ENCODE peak calls at places on chromosomes 12 and 14, in five cellular contexts. O is psoas muscle, W is kidney, U is testis, T is DND-41. B is an unnamed sample.

GRCh38 chr12:104347374-104348075 is 44.0 kb downstream of the EID3 start:
- DNase-seq in O (no peak), W (no peak), U (no peak), T (no peak), B (no peak)

GRCh38 chr14:80567905-80568512 is 356.7 kb upstream of the DIO2 start:
- DNase-seq in O (no peak), W (no peak), U (no peak), T (no peak), B (no peak)

GRCh38 chr14:75301666-75302325 is 23.2 kb downstream of the FOS start:
- DNase-seq in O (peak), W (no peak), U (no peak), T (no peak), B (no peak)

GRCh38 chr14:61355892-61356325 is 34.5 kb downstream of the PRKCH start:
- DNase-seq in O (peak), W (peak), U (no peak), T (no peak), B (peak)

GRCh38 chr14:93396456-93396855 is 34.3 kb upstream of the UNC79 start:
- DNase-seq in O (no peak), W (no peak), U (no peak), T (no peak), B (no peak)

GRCh38 chr12:88179436-88180014 is 37.4 kb downstream of the TMTC3 start:
- DNase-seq in O (no peak), W (no peak), U (no peak), T (no peak), B (no peak)

GRCh38 chr12:93139028-93139665 is 210.1 kb upstream of the EEA1 start:
- DNase-seq in O (no peak), W (no peak), U (no peak), T (no peak), B (no peak)

GRCh38 chr14:100788517-100789365 is 37.2 kb upstream of the MEG3 start:
- DNase-seq in O (peak), W (no peak), U (no peak), T (no peak), B (no peak)

GRCh38 chr14:56754966-56755365 is 55.3 kb downstream of the OTX2 start:
- DNase-seq in O (no peak), W (no peak), U (no peak), T (no peak), B (no peak)

GRCh38 chr12:96218989-96219678 is 25.0 kb downstream of the ELK3 start:
- DNase-seq in O (no peak), W (no peak), U (no peak), T (no peak), B (no peak)

GRCh38 chr12:201361-201760 is 12.6 kb downstream of the SLC6A12 start:
- DNase-seq in O (no peak), W (no peak), U (no peak), T (no peak), B (no peak)

GRCh38 chr12:203462-204260 is 10.3 kb downstream of the SLC6A12 start:
- DNase-seq in O (peak), W (no peak), U (peak), T (no peak), B (no peak)

GRCh38 chr12:204261-204678 is 9.7 kb downstream of the SLC6A12 start:
- DNase-seq in O (no peak), W (no peak), U (no peak), T (no peak), B (no peak)

GRCh38 chr12:202081-202731 is 11.8 kb downstream of the SLC6A12 start:
- DNase-seq in O (peak), W (peak), U (no peak), T (no peak), B (no peak)

GRCh38 chr12:203074-203461 is 10.9 kb downstream of the SLC6A12 start:
- DNase-seq in O (no peak), W (no peak), U (no peak), T (no peak), B (no peak)
- H3K4me3 ChIP-seq in O (peak), W (no peak), U (peak), T (no peak), B (peak)

DNA sequence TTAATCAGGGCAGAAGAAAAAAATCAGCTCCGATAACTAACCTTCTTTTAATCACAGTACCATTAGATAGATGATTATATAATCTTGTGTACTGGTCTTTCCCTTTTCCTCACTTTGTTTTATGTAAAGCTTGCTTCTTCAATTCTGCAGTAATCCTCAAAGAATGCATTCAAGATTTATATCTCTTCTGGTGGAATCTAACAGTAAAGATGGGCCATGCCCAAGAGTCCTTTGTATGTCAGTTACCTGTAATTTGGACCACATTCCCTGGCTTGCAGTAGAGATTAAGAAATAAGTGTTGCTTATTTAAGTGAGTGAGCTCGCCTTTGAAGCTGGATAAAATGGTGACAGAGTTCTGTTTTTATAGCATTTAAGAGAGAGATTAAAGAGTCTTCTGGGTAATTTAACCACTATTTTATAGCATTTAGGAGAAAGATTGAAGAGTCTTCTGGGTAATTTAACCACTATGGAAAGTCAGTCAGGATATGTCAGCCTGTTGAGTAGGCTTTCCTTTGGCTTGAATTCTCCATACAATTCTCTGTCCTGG is 262.1 kb upstream of the ATP2B1 start:
- DNase-seq in O (no peak), W (no peak), U (no peak), T (no peak), B (no peak)
- H3K4me3 ChIP-seq in O (no peak), W (no peak), U (no peak), T (no peak), B (no peak)

GRCh38 chr12:117045175-117045997 is 53.8 kb downstream of the TESC start:
- DNase-seq in O (peak), W (no peak), U (no peak), T (no peak), B (no peak)
- H3K4me3 ChIP-seq in O (no peak), W (no peak), U (no peak), T (no peak), B (no peak)

DNA sequence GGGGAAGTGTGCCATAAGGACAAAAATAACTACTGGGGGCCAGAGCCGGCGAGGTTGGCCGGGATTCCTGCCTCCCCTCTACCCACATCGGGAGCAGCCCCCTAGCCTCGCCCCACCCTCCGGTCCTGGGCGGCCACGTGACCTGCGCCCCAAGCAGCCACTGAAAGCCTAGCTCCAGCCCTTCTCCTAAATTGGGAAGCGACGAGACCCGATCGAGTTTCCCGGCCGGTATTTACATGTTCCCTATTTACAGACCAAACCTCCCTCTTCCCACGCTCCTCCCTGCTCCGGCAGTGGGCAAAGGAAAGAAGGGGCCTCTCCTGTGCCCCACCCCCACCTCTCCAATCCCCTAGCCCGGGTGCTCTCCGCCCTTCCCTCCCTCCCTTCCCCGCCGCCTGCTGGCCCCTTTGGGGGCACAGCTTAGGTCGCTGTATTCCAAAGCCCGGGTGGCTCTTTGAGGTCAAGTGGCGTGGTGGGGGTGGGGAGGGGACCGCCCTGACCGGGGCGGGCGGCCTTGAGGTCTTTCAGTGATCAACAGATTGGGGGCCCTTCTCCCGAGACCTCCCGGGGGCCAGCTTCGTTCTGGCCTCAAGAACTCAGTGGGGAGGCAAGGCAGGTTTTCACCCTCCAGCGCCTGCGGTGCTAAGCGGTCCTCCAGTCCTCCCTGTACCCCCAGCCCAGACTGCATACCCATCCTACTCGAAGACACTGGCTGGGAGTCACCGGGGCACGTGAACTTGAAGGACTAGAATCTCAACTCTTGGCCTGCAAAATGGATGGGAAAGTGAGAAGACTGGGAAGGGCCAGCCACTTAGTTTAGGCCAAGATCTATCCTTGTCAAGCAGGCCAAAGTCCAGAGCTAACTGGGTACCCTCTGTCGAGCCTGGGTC is 6.3 kb upstream of the CTDSP2 start:
- DNase-seq in O (peak), W (peak), U (peak), T (no peak), B (peak)
- H3K4me3 ChIP-seq in O (peak), W (no peak), U (peak), T (no peak), B (no peak)

GRCh38 chr12:56721721-56722120 is 3.4 kb downstream of the NACA start:
- DNase-seq in O (no peak), W (no peak), U (no peak), T (no peak), B (no peak)

GRCh38 chr12:56724660-56724988 is 475 bp downstream of the NACA start:
- DNase-seq in O (no peak), W (no peak), U (peak), T (no peak), B (no peak)

GRCh38 chr12:56723889-56724659 is 1.0 kb downstream of the NACA start:
- DNase-seq in O (peak), W (no peak), U (peak), T (peak), B (peak)

GRCh38 chr12:56722832-56723231 is 2.3 kb downstream of the NACA start:
- DNase-seq in O (no peak), W (no peak), U (no peak), T (no peak), B (no peak)

GRCh38 chr12:56723352-56723751 is 1.7 kb downstream of the NACA start:
- DNase-seq in O (no peak), W (no peak), U (no peak), T (no peak), B (no peak)
- H3K4me3 ChIP-seq in O (peak), W (peak), U (no peak), T (peak), B (peak)

DNA sequence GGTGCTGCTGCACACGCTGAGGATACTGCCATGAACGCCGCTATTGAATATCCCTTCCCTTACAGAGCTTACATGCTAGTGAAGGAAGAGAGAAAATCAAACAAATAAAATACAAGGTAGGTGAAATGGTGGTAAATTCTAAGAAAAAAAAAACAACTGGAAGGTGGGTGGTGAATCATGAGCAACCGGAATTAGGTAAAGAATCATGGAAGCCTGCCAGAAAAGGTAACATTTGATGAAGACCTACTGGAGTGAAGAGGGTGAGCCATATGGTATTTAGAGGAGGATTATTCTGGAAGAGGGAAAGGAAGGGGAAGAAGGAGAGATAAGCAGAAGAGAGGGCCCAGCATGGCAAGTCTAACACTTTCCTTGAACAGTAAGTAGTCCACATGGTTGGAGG is 76.1 kb downstream of the LRIG3 start:
- DNase-seq in O (no peak), W (no peak), U (no peak), T (no peak), B (no peak)
- H3K4me3 ChIP-seq in O (no peak), W (no peak), U (no peak), T (no peak), B (no peak)

GRCh38 chr12:4276524-4277204 is 3.1 kb downstream of the CCND2 start:
- DNase-seq in O (peak), W (peak), U (peak), T (peak), B (peak)
- H3K4me3 ChIP-seq in O (peak), W (no peak), U (no peak), T (no peak), B (peak)

GRCh38 chr12:49031573-49032161 is 13.1 kb upstream of the PRKAG1 start:
- DNase-seq in O (peak), W (peak), U (no peak), T (no peak), B (peak)

GRCh38 chr12:49032276-49032675 is 13.7 kb upstream of the PRKAG1 start:
- DNase-seq in O (no peak), W (peak), U (no peak), T (no peak), B (no peak)

GRCh38 chr12:49030119-49030518 is 11.5 kb upstream of the PRKAG1 start:
- DNase-seq in O (no peak), W (peak), U (no peak), T (no peak), B (no peak)

GRCh38 chr12:49032679-49033447 is 14.3 kb upstream of the PRKAG1 start:
- DNase-seq in O (no peak), W (peak), U (no peak), T (no peak), B (peak)

DNA sequence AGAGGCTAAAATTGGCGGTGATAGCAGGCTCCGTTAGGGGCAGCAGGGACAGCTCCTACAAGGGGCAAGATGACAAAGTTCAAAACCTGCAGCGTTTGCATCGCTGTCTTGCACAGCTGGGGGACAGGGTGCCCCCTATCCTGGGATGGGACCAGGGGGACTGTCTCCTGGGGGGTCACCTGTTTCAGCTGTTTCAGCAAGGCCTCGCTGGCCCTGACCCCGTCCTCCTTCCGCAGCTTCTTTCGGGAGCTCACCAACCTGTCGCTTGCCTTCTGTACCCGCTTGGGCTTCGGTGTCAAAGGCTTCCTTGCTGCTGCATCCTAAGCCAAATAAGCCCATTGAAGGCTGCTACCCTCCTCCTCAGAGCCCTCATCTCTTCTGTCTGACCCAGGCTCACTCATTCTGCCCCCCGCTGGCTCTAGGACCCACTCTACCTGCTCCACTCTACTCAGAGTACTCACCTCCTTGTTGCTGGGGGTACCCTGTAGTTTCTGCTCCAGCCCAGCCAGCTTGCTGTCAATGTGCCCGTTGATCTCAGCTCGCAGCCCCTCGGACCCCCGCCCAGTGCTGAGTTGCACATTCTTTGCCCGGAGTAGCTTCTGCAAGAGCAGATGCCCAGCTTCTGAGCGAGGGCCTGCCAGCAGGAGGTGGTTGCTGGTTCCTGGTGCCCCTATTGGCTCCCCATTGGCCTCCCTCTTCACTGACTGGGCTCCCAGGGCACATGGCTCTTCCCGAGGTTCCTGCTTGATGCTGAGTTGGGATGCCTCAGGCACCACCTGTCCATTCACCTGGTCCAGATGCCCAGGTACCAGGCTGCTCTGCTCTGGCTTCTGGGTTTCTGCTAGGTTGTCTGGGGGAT is 12.4 kb upstream of the PRKAG1 start:
- DNase-seq in O (no peak), W (peak), U (no peak), T (no peak), B (no peak)
- H3K4me3 ChIP-seq in O (no peak), W (no peak), U (no peak), T (no peak), B (no peak)

DNA sequence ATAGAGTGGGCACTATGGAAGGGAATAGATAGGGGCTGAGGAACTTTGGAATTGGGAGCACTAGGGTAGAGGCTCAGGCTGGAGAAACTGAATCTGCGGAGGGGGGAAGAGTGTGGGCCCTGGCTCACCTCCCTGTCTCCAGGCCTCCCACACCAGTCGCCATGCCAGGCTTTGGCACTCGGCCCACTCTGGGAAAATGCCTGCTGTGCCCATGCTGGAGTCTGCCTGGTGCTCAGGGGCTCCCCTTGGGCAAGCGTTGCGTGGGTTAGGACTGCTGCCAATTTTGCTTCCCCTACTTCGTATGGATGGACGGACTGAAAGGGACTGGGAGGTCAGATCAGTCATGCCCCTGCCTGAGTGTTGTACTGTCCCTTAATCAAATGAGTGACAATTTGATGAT is 34.6 kb upstream of the CISTR start:
- DNase-seq in O (peak), W (peak), U (no peak), T (no peak), B (peak)
- H3K4me3 ChIP-seq in O (no peak), W (no peak), U (no peak), T (no peak), B (no peak)

DNA sequence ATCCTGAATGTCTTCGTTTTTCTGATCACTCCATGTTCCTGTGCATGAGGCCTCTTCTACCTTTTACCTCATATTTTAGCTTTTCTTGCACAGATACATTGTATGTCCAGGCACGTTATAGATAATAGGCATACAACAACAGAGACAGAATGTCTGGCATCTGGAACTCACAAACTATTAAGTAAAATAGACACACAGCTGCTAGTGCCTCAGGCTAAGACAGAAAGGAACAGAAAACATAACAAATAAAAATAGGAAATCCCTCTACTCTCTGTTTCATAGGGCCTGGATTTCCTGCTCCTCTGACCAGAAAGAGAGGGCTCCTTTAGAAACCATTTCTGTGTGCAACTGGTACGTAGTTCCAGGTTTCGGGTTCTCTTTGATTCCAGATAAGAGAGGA is 48.6 kb downstream of the ATXN7L3B start:
- DNase-seq in O (no peak), W (no peak), U (no peak), T (no peak), B (no peak)
- H3K4me3 ChIP-seq in O (no peak), W (no peak), U (no peak), T (no peak), B (no peak)